ENCODE peak calls at places on chromosomes 11 and 22, in nine cellular contexts. F, L, Y, G, Q, X, A, B and V are unnamed samples.

GRCh38 chr22:19120829-19121630 is 1.2 kb downstream of the DGCR2 start:
- DNase-seq in Q (peak), B (no peak), A (peak), L (peak), Y (peak), G (no peak), F (peak), X (peak), V (no peak)

GRCh38 chr11:279966-280761 is 2.0 kb downstream of the NLRP6 start:
- DNase-seq in Q (peak), L (no peak), G (no peak), X (no peak), Y (peak), A (no peak), F (peak), B (no peak), V (no peak)

GRCh38 chr22:36953239-36954080 is 40.0 kb downstream of the CSF2RB start:
- DNase-seq in X (no peak), B (no peak), F (no peak), A (no peak), Q (no peak), Y (no peak), L (no peak), G (no peak), V (no peak)

GRCh38 chr11:68997124-68997994 is 15.7 kb downstream of the MRGPRF start:
- DNase-seq in Q (no peak), L (no peak), B (no peak), X (no peak), Y (no peak), G (no peak), A (no peak), F (no peak), V (no peak)

GRCh38 chr11:15109602-15110001 is 5.1 kb upstream of the INSC start:
- DNase-seq in L (no peak), Q (no peak), Y (no peak), X (no peak), A (no peak), F (no peak), G (no peak), B (no peak), V (no peak)

GRCh38 chr11:19368726-19369364 is 128.1 kb upstream of the E2F8 start:
- DNase-seq in G (no peak), A (peak), F (no peak), L (no peak), X (no peak), Y (peak), Q (no peak), B (no peak), V (no peak)

GRCh38 chr11:60978546-60979380 is 7.3 kb downstream of the CD6 start:
- DNase-seq in G (no peak), A (no peak), Q (no peak), F (no peak), L (no peak), Y (no peak), B (no peak), X (no peak), V (no peak)

GRCh38 chr11:63831326-63831725 is 7.6 kb upstream of the MARK2 start:
- DNase-seq in B (no peak), L (no peak), Q (no peak), X (no peak), G (no peak), A (no peak), F (no peak), Y (no peak), V (no peak)

GRCh38 chr11:96074551-96075309 is 150.8 kb upstream of the MTMR2 start:
- DNase-seq in G (no peak), L (no peak), B (no peak), F (peak), X (no peak), Q (no peak), Y (no peak), A (no peak), V (no peak)

GRCh38 chr11:47415949-47416472 is 7.6 kb downstream of the SLC39A13 start:
- DNase-seq in G (no peak), F (peak), Y (peak), B (peak), Q (peak), L (peak), X (peak), A (peak), V (no peak)

GRCh38 chr11:102874842-102875241 is at the start of gene MMP12:
- DNase-seq in B (no peak), A (peak), F (no peak), Q (no peak), X (no peak), Y (no peak), L (no peak), G (no peak), V (no peak)

GRCh38 chr11:70908223-70908622 is 344.2 kb downstream of the SHANK2 start:
- DNase-seq in A (no peak), Y (no peak), Q (no peak), X (no peak), F (no peak), G (no peak), B (no peak), L (no peak), V (no peak)

GRCh38 chr11:34632105-34632780 is 11.3 kb downstream of the EHF start:
- DNase-seq in Y (no peak), B (no peak), G (no peak), F (peak), A (no peak), X (no peak), L (peak), Q (peak), V (no peak)

GRCh38 chr11:94194712-94195111 is 66.1 kb downstream of the PANX1 start:
- DNase-seq in A (no peak), B (no peak), L (no peak), X (no peak), Y (no peak), G (no peak), F (peak), Q (no peak), V (no peak)

GRCh38 chr11:67045314-67045713 is 11.3 kb upstream of the RHOD start:
- DNase-seq in A (peak), F (peak), G (no peak), B (no peak), X (peak), Q (no peak), L (no peak), Y (peak), V (no peak)

GRCh38 chr22:20999350-21000214 is 2.3 kb downstream of the THAP7 start:
- DNase-seq in A (no peak), G (no peak), B (no peak), X (no peak), Y (no peak), L (no peak), Q (no peak), F (no peak), V (no peak)

GRCh38 chr11:95092549-95093324 is 3.1 kb downstream of the ENDOD1 start:
- DNase-seq in Y (peak), L (peak), F (peak), X (peak), G (no peak), B (no peak), Q (no peak), A (peak), V (no peak)